ENCODE peak calls at places on chromosomes 2 and 18, in seven cellular contexts. H, Q, X, Y, U, A and L are unnamed samples.

GRCh38 chr2:239805414-239805813 is 219.7 kb downstream of the NDUFA10 start:
- DNase-seq in H (peak; percentile 8), Q (peak; percentile 1), X (no peak), Y (no peak), U (no peak), A (no peak), L (no peak)

GRCh38 chr2:230777681-230778080 is 65.0 kb downstream of the CAB39 start:
- DNase-seq in H (no peak), Q (no peak), X (no peak), Y (no peak), U (no peak), A (no peak), L (no peak)

GRCh38 chr2:157596992-157597681 is 31.5 kb downstream of the ACVR1C start:
- DNase-seq in H (peak; percentile 43), Q (no peak), X (no peak), Y (peak; percentile 24), U (peak; percentile 14), A (peak; percentile 26), L (no peak)

GRCh38 chr2:57497489-57498096 is 549.0 kb upstream of the VRK2 start:
- DNase-seq in H (peak; percentile 53), Q (no peak), X (no peak), Y (peak; percentile 36), U (peak; percentile 63), A (no peak), L (no peak)

GRCh38 chr2:45318675-45319074 is 292.4 kb downstream of the SRBD1 start:
- DNase-seq in H (no peak), Q (no peak), X (no peak), Y (no peak), U (no peak), A (no peak), L (no peak)

GRCh38 chr2:133194777-133195335 is 373.4 kb downstream of the NCKAP5 start:
- DNase-seq in H (no peak), Q (no peak), X (no peak), Y (no peak), U (no peak), A (no peak), L (no peak)

GRCh38 chr2:38190542-38191218 is 114.7 kb upstream of the CYP1B1 start:
- DNase-seq in H (no peak), Q (no peak), X (no peak), Y (no peak), U (peak; percentile 22), A (no peak), L (no peak)

GRCh38 chr2:215435261-215435808 is 533 bp downstream of the FN1 start:
- DNase-seq in H (peak; percentile 26), Q (no peak), X (no peak), Y (no peak), U (no peak), A (no peak), L (no peak)

GRCh38 chr2:120912101-120912985 is 176.7 kb downstream of the GLI2 start:
- DNase-seq in H (peak; percentile 81), Q (peak; percentile 81), X (no peak), Y (peak; percentile 89), U (no peak), A (no peak), L (no peak)

GRCh38 chr2:42977236-42978174 is 185.1 kb upstream of the HAAO start:
- DNase-seq in H (no peak), Q (no peak), X (peak; percentile 12), Y (no peak), U (no peak), A (no peak), L (no peak)

GRCh38 chr2:239293450-239294430 is 107.1 kb downstream of the HDAC4 start:
- DNase-seq in H (no peak), Q (peak; percentile 17), X (peak; percentile 33), Y (no peak), U (no peak), A (no peak), L (no peak)

GRCh38 chr18:48879008-48879431 is 71.7 kb downstream of the SMAD7 start:
- DNase-seq in H (peak; percentile 58), Q (no peak), X (no peak), Y (no peak), U (no peak), A (no peak), L (no peak)

GRCh38 chr2:69456950-69457445 is 19.8 kb upstream of the NFU1 start:
- DNase-seq in H (no peak), Q (no peak), X (no peak), Y (no peak), U (no peak), A (no peak), L (no peak)

GRCh38 chr2:169365093-169365483 is 2.8 kb upstream of the LRP2 start:
- DNase-seq in H (no peak), Q (no peak), X (no peak), Y (peak; percentile 27), U (no peak), A (no peak), L (no peak)
- H3K4me3 ChIP-seq in H (peak overlapping the region; percentile 45), Q (peak overlapping the region; percentile 48), X (peak overlapping the region; percentile 89), Y (peak overlapping the region; percentile 56), U (no peak overlapping the region), A (peak overlapping the region; percentile 71), L (no peak overlapping the region)

DNA sequence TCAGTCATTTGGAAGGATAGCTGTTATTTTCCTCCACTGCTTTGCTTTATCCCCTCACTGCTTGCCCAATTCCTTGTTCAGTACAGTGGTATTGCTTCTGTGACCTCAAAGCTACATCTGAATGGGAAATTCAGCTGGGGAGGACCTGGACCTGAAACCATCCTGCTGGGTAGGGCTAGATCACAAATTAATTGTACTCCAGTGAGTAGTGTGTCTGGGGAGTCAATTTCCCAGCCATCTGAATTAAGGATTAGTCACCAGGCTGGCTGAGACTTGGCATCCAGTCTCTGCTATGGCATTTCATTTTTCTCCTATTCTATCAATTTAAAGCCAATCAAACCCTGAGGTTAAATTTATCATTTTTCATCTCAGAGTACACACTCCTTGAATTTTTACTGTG is 1231.6 kb upstream of the GYPC start:
- DNase-seq in H (no peak), Q (no peak), X (no peak), Y (no peak), U (no peak), A (no peak), L (no peak)
- H3K4me3 ChIP-seq in H (no peak overlapping the region), Q (no peak overlapping the region), X (no peak overlapping the region), Y (no peak overlapping the region), U (no peak overlapping the region), A (no peak overlapping the region), L (no peak overlapping the region)

GRCh38 chr2:10302479-10303173 is at the start of gene HPCAL1:
- DNase-seq in H (peak; percentile 93), Q (peak; percentile 73), X (peak; percentile 86), Y (peak; percentile 94), U (peak; percentile 43), A (peak; percentile 80), L (no peak)
- H3K4me3 ChIP-seq in H (peak within 1 kb of the TSS; percentile 88), Q (peak within 1 kb of the TSS; percentile 94), X (peak within 1 kb of the TSS; percentile 94), Y (peak within 1 kb of the TSS; percentile 89), U (peak within 1 kb of the TSS; percentile 84), A (peak within 1 kb of the TSS; percentile 76), L (peak within 1 kb of the TSS; percentile 74)

GRCh38 chr2:20879221-20879620 is 56.3 kb upstream of the LDAH start:
- DNase-seq in H (no peak), Q (no peak), X (no peak), Y (no peak), U (no peak), A (no peak), L (no peak)
- H3K4me3 ChIP-seq in H (no peak overlapping the region), Q (no peak overlapping the region), X (no peak overlapping the region), Y (no peak overlapping the region), U (no peak overlapping the region), A (no peak overlapping the region), L (no peak overlapping the region)

DNA sequence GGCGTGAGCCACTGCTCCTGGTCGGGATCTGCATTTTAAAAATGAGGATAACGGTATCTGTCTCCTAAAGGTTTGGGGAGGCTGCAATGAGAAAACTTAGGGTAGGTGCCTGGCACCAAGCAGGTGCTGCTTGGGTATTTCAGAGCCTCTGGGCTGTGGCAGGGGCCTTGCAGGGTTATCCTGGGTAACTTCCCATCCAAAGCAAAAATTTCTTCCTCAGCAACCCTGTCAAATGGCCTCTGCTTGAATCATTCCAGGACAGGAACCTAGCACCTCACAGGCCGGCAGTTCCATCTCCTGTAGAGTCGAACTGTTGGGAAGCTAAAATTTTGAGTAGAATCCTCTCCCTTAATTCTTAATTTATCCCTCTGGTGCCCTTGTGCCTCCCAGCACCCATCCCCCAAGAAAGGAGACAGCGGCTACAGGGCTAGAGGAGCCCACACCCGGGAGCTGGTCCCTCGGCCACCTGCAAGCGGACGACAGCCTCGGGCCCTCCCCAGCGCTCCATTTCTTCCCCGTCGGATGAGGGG is 868 bp downstream of the CGREF1 start:
- DNase-seq in H (no peak), Q (no peak), X (no peak), Y (no peak), U (no peak), A (no peak), L (no peak)
- H3K4me3 ChIP-seq in H (peak overlapping the region; percentile 44), Q (peak overlapping the region; percentile 33), X (peak overlapping the region; percentile 76), Y (peak overlapping the region; percentile 42), U (peak overlapping the region; percentile 48), A (no peak overlapping the region), L (peak overlapping the region; percentile 51)

GRCh38 chr2:200309296-200309846 is 2.9 kb downstream of the SPATS2L start:
- DNase-seq in H (no peak), Q (no peak), X (no peak), Y (no peak), U (no peak), A (no peak), L (no peak)

GRCh38 chr2:200310545-200310971 is 4.1 kb downstream of the SPATS2L start:
- DNase-seq in H (no peak), Q (no peak), X (no peak), Y (no peak), U (peak; percentile 64), A (no peak), L (peak; percentile 52)

GRCh38 chr2:200308001-200308400 is 1.5 kb downstream of the SPATS2L start:
- DNase-seq in H (no peak), Q (no peak), X (no peak), Y (peak; percentile 9), U (no peak), A (no peak), L (no peak)

GRCh38 chr2:200306969-200307811 is 697 bp downstream of the SPATS2L start:
- DNase-seq in H (peak; percentile 63), Q (peak; percentile 23), X (no peak), Y (peak; percentile 58), U (no peak), A (peak; percentile 3), L (no peak)

DNA sequence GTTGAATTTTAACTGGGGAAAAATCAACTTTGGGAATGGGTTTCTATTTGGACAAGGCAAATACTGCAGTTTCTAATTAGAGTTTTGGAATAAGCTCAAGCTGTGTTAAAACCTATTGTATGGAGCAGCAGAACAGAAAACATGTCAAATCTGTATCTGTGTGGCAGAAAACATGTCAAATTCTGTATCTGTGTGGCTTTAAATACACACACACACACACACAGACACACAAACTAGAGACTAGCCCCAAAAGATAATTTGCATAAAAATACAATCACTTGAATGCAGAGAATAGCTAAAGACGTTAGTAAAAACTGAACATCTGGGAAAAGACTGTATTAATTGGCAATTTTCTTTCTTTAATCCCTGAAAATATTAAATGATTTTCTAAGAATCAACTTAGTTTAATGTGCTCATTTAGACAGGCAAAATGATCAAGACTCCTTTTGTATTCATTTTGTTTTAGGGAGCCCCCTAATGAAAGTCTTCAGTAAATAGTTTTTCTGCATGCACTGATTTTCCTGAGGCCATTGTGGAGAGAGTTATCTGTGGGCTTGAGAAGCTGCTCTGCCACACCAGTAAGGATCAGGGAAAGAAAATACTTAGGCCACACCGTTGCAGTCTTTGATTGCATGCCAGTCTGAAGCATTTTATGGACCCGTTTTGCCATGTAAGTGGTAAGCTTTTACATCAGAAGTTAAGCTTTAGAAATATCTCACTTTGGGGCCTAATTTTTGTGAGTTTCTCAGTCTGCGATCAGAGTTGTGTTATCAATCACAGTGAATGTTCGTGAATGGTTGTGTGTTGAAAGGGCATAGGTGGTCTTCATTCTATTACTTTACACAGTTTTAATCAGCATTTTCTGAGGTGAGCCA is 2.2 kb downstream of the SPATS2L start:
- DNase-seq in H (no peak), Q (no peak), X (no peak), Y (no peak), U (no peak), A (no peak), L (no peak)
- H3K4me3 ChIP-seq in H (peak overlapping the region; percentile 3), Q (peak overlapping the region; percentile 89), X (peak overlapping the region; percentile 92), Y (no peak overlapping the region), U (peak overlapping the region; percentile 82), A (no peak overlapping the region), L (peak overlapping the region; percentile 76)